ENCODE peak calls at places on chromosomes 5 and 9, in ten cellular contexts. One of them, this sample, is unnamed.

GRCh38 chr5:125331987-125332628 is 585.7 kb upstream of the ZNF608 start:
- DNase-seq in HepG2: no peak
- DNase-seq in upper lobe of right lung: no peak
- DNase-seq in left lung: no peak
- DNase-seq in PC-3: no peak
- DNase-seq in BJ: no peak
- DNase-seq in brain microvascular endothelial cell: no peak
- DNase-seq in lung: no peak
- DNase-seq in psoas muscle: no peak
- DNase-seq in gastrocnemius medialis: no peak
- DNase-seq in this sample: no peak

GRCh38 chr5:52356311-52356918 is 431.3 kb upstream of the ITGA1 start:
- DNase-seq in HepG2: no peak
- DNase-seq in upper lobe of right lung: no peak
- DNase-seq in left lung: no peak
- DNase-seq in PC-3: peak; percentile 33
- DNase-seq in BJ: no peak
- DNase-seq in brain microvascular endothelial cell: no peak
- DNase-seq in lung: no peak
- DNase-seq in psoas muscle: no peak
- DNase-seq in gastrocnemius medialis: no peak
- DNase-seq in this sample: no peak

GRCh38 chr5:122565331-122565730 is 209.5 kb upstream of the SNX2 start:
- DNase-seq in HepG2: no peak
- DNase-seq in upper lobe of right lung: no peak
- DNase-seq in left lung: no peak
- DNase-seq in PC-3: no peak
- DNase-seq in BJ: no peak
- DNase-seq in brain microvascular endothelial cell: no peak
- DNase-seq in lung: no peak
- DNase-seq in psoas muscle: no peak
- DNase-seq in gastrocnemius medialis: no peak
- DNase-seq in this sample: no peak

GRCh38 chr5:39189297-39189955 is 29.9 kb downstream of the FYB1 start:
- DNase-seq in HepG2: no peak
- DNase-seq in upper lobe of right lung: no peak
- DNase-seq in left lung: no peak
- DNase-seq in PC-3: no peak
- DNase-seq in BJ: no peak
- DNase-seq in brain microvascular endothelial cell: no peak
- DNase-seq in lung: no peak
- DNase-seq in psoas muscle: no peak
- DNase-seq in gastrocnemius medialis: no peak
- DNase-seq in this sample: no peak

GRCh38 chr5:98556707-98557106 is 216.8 kb upstream of the RGMB start:
- DNase-seq in HepG2: no peak
- DNase-seq in upper lobe of right lung: no peak
- DNase-seq in left lung: no peak
- DNase-seq in PC-3: peak; percentile 37
- DNase-seq in BJ: no peak
- DNase-seq in brain microvascular endothelial cell: no peak
- DNase-seq in lung: no peak
- DNase-seq in psoas muscle: no peak
- DNase-seq in gastrocnemius medialis: no peak
- DNase-seq in this sample: no peak

GRCh38 chr5:144404021-144404420 is 233.3 kb downstream of the KCTD16 start:
- DNase-seq in HepG2: no peak
- DNase-seq in upper lobe of right lung: no peak
- DNase-seq in left lung: no peak
- DNase-seq in PC-3: no peak
- DNase-seq in BJ: no peak
- DNase-seq in brain microvascular endothelial cell: no peak
- DNase-seq in lung: no peak
- DNase-seq in psoas muscle: no peak
- DNase-seq in gastrocnemius medialis: no peak
- DNase-seq in this sample: no peak

GRCh38 chr5:78779771-78780616 is 131.4 kb upstream of the LHFPL2 start:
- DNase-seq in HepG2: no peak
- DNase-seq in upper lobe of right lung: no peak
- DNase-seq in left lung: no peak
- DNase-seq in PC-3: peak; percentile 90
- DNase-seq in BJ: peak; percentile 70
- DNase-seq in brain microvascular endothelial cell: peak; percentile 66
- DNase-seq in lung: peak; percentile 40
- DNase-seq in psoas muscle: no peak
- DNase-seq in gastrocnemius medialis: no peak
- DNase-seq in this sample: peak; percentile 94

GRCh38 chr9:16825971-16826370 is 44.5 kb downstream of the BNC2 start:
- DNase-seq in HepG2: no peak
- DNase-seq in upper lobe of right lung: no peak
- DNase-seq in left lung: no peak
- DNase-seq in PC-3: peak; percentile 20
- DNase-seq in BJ: peak; percentile 59
- DNase-seq in brain microvascular endothelial cell: peak; percentile 72
- DNase-seq in lung: no peak
- DNase-seq in psoas muscle: no peak
- DNase-seq in gastrocnemius medialis: no peak
- DNase-seq in this sample: peak; percentile 63

GRCh38 chr9:127074561-127075548 is 47.6 kb downstream of the ANGPTL2 start:
- DNase-seq in HepG2: no peak
- DNase-seq in upper lobe of right lung: no peak
- DNase-seq in left lung: no peak
- DNase-seq in PC-3: no peak
- DNase-seq in BJ: no peak
- DNase-seq in brain microvascular endothelial cell: no peak
- DNase-seq in lung: no peak
- DNase-seq in psoas muscle: no peak
- DNase-seq in gastrocnemius medialis: peak; percentile 54
- DNase-seq in this sample: no peak

GRCh38 chr9:127078336-127078735 is 44.1 kb downstream of the ANGPTL2 start:
- DNase-seq in HepG2: no peak
- DNase-seq in upper lobe of right lung: no peak
- DNase-seq in left lung: no peak
- DNase-seq in PC-3: no peak
- DNase-seq in BJ: no peak
- DNase-seq in brain microvascular endothelial cell: no peak
- DNase-seq in lung: no peak
- DNase-seq in psoas muscle: no peak
- DNase-seq in gastrocnemius medialis: no peak
- DNase-seq in this sample: no peak

GRCh38 chr9:127076860-127077657 is 45.4 kb downstream of the ANGPTL2 start:
- DNase-seq in HepG2: no peak
- DNase-seq in upper lobe of right lung: no peak
- DNase-seq in left lung: no peak
- DNase-seq in PC-3: peak; percentile 2
- DNase-seq in BJ: no peak
- DNase-seq in brain microvascular endothelial cell: no peak
- DNase-seq in lung: no peak
- DNase-seq in psoas muscle: no peak
- DNase-seq in gastrocnemius medialis: no peak
- DNase-seq in this sample: no peak

GRCh38 chr9:127077658-127077975 is 44.8 kb downstream of the ANGPTL2 start:
- DNase-seq in HepG2: no peak
- DNase-seq in upper lobe of right lung: no peak
- DNase-seq in left lung: no peak
- DNase-seq in PC-3: no peak
- DNase-seq in BJ: no peak
- DNase-seq in brain microvascular endothelial cell: no peak
- DNase-seq in lung: no peak
- DNase-seq in psoas muscle: no peak
- DNase-seq in gastrocnemius medialis: no peak
- DNase-seq in this sample: no peak

DNA sequence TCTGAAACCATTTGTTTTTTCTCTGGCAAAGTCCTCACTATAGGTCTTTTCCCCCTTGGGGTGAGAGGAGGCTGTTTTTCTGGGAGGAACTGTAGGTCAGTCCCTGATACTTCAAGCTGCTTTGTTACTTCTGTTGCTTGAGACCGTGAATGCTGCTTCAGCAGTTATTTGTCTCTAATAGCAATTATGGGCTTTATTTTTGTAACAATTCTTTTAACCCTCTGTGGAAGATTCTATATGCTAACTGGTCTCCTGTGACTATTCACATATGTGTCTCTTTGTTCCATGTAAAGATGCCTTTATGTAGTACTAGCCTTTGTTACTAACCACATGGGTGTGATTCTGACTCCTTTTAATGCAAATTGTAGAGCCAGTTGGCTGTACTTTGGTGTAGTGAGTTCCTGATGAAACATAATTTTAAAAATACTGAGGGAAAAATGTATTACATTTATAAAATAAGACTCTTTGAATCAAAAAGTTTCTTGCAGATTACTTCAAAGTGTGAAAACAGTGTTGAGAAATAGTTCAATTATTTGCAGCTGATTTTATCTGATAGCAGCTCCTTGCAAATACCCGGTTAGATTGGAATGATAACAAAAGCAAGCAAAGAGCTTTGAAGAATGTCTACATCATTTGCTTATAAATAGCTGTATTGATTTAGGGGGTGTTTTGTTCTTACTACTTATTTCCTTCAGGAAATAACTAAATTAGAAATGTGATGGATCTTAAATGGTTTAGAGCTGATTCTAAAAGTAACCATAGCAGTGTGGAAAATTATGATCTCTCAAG is 46.6 kb downstream of the ANGPTL2 start:
- DNase-seq in HepG2: no peak
- DNase-seq in upper lobe of right lung: no peak
- DNase-seq in left lung: no peak
- DNase-seq in PC-3: no peak
- DNase-seq in BJ: no peak
- DNase-seq in brain microvascular endothelial cell: no peak
- DNase-seq in lung: no peak
- DNase-seq in psoas muscle: no peak
- DNase-seq in gastrocnemius medialis: no peak
- DNase-seq in this sample: no peak
- H3K4me3 ChIP-seq in HepG2: no peak overlapping the region
- H3K4me3 ChIP-seq in upper lobe of right lung: no peak overlapping the region
- H3K4me3 ChIP-seq in left lung: no peak overlapping the region
- H3K4me3 ChIP-seq in PC-3: no peak overlapping the region
- H3K4me3 ChIP-seq in BJ: no peak overlapping the region
- H3K4me3 ChIP-seq in brain microvascular endothelial cell: no peak overlapping the region
- H3K4me3 ChIP-seq in lung: no peak overlapping the region
- H3K4me3 ChIP-seq in psoas muscle: no peak overlapping the region
- H3K4me3 ChIP-seq in gastrocnemius medialis: no peak overlapping the region
- H3K4me3 ChIP-seq in this sample: no peak overlapping the region

GRCh38 chr5:134071850-134072207 is 42.7 kb upstream of the TCF7 start:
- DNase-seq in HepG2: no peak
- DNase-seq in upper lobe of right lung: no peak
- DNase-seq in left lung: no peak
- DNase-seq in PC-3: no peak
- DNase-seq in BJ: no peak
- DNase-seq in brain microvascular endothelial cell: no peak
- DNase-seq in lung: no peak
- DNase-seq in psoas muscle: no peak
- DNase-seq in gastrocnemius medialis: no peak
- DNase-seq in this sample: no peak

GRCh38 chr5:134072471-134073220 is 41.8 kb upstream of the TCF7 start:
- DNase-seq in HepG2: no peak
- DNase-seq in upper lobe of right lung: no peak
- DNase-seq in left lung: no peak
- DNase-seq in PC-3: no peak
- DNase-seq in BJ: no peak
- DNase-seq in brain microvascular endothelial cell: no peak
- DNase-seq in lung: no peak
- DNase-seq in psoas muscle: no peak
- DNase-seq in gastrocnemius medialis: no peak
- DNase-seq in this sample: no peak

GRCh38 chr5:134070979-134071849 is 43.3 kb upstream of the TCF7 start:
- DNase-seq in HepG2: peak; percentile 72
- DNase-seq in upper lobe of right lung: no peak
- DNase-seq in left lung: no peak
- DNase-seq in PC-3: no peak
- DNase-seq in BJ: no peak
- DNase-seq in brain microvascular endothelial cell: no peak
- DNase-seq in lung: no peak
- DNase-seq in psoas muscle: no peak
- DNase-seq in gastrocnemius medialis: no peak
- DNase-seq in this sample: no peak

GRCh38 chr5:134069553-134069952 is 44.9 kb upstream of the TCF7 start:
- DNase-seq in HepG2: no peak
- DNase-seq in upper lobe of right lung: no peak
- DNase-seq in left lung: no peak
- DNase-seq in PC-3: no peak
- DNase-seq in BJ: no peak
- DNase-seq in brain microvascular endothelial cell: no peak
- DNase-seq in lung: no peak
- DNase-seq in psoas muscle: no peak
- DNase-seq in gastrocnemius medialis: no peak
- DNase-seq in this sample: no peak

DNA sequence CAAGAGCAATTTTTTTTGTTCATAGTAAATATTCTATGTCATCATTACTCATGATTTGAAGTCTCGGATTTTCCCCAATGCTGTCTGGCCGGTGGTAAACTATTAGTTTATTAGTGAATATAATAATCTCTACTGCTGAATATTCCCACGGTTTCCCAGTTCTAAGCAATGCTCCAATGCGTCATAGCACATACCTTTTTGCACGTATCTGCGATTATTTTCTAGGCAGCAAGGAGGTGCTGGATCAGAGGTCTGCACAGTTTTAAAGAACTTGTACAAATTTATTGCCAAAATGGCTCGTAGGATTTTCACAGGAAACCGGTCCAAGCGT is 43.9 kb upstream of the TCF7 start:
- DNase-seq in HepG2: no peak
- DNase-seq in upper lobe of right lung: no peak
- DNase-seq in left lung: no peak
- DNase-seq in PC-3: no peak
- DNase-seq in BJ: no peak
- DNase-seq in brain microvascular endothelial cell: peak; percentile 24
- DNase-seq in lung: no peak
- DNase-seq in psoas muscle: no peak
- DNase-seq in gastrocnemius medialis: no peak
- DNase-seq in this sample: no peak
- TF ChIP-seq CTCF in HepG2: no peak
- TF ChIP-seq CTCF in upper lobe of right lung: no peak
- TF ChIP-seq CTCF in left lung: no peak
- TF ChIP-seq CTCF in PC-3: no peak
- TF ChIP-seq CTCF in BJ: peak; percentile 6
- TF ChIP-seq CTCF in brain microvascular endothelial cell: peak; percentile 32
- TF ChIP-seq CTCF in lung: no peak
- TF ChIP-seq CTCF in psoas muscle: no peak
- TF ChIP-seq CTCF in gastrocnemius medialis: no peak
- TF ChIP-seq CTCF in this sample: no peak

DNA sequence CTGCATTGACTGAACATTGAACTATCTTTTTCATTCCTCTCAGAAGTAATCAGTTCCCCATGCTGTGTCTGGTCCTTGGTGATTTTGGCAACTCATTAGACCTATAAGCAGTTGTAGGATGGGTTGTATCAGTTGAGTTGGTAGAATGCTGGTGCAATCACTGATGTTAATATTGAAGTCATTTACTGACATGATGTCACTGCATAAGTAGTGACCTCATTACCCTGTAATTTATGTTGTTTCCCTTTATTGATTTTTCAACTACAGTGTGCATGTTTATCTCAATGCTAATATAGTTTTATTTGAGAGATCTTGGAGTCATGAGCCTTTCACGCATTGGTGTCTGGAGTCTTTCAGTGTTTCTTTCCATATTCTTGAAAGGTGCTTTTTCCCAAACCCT is 275.0 kb downstream of the SPATA31D1 start:
- DNase-seq in HepG2: no peak
- DNase-seq in upper lobe of right lung: no peak
- DNase-seq in left lung: no peak
- DNase-seq in PC-3: no peak
- DNase-seq in BJ: no peak
- DNase-seq in brain microvascular endothelial cell: no peak
- DNase-seq in lung: no peak
- DNase-seq in psoas muscle: no peak
- DNase-seq in gastrocnemius medialis: no peak
- DNase-seq in this sample: no peak
- H3K4me3 ChIP-seq in HepG2: no peak overlapping the region
- H3K4me3 ChIP-seq in upper lobe of right lung: no peak overlapping the region
- H3K4me3 ChIP-seq in left lung: no peak overlapping the region
- H3K4me3 ChIP-seq in PC-3: no peak overlapping the region
- H3K4me3 ChIP-seq in BJ: no peak overlapping the region
- H3K4me3 ChIP-seq in brain microvascular endothelial cell: no peak overlapping the region
- H3K4me3 ChIP-seq in lung: no peak overlapping the region
- H3K4me3 ChIP-seq in psoas muscle: no peak overlapping the region
- H3K4me3 ChIP-seq in gastrocnemius medialis: no peak overlapping the region
- H3K4me3 ChIP-seq in this sample: no peak overlapping the region

DNA sequence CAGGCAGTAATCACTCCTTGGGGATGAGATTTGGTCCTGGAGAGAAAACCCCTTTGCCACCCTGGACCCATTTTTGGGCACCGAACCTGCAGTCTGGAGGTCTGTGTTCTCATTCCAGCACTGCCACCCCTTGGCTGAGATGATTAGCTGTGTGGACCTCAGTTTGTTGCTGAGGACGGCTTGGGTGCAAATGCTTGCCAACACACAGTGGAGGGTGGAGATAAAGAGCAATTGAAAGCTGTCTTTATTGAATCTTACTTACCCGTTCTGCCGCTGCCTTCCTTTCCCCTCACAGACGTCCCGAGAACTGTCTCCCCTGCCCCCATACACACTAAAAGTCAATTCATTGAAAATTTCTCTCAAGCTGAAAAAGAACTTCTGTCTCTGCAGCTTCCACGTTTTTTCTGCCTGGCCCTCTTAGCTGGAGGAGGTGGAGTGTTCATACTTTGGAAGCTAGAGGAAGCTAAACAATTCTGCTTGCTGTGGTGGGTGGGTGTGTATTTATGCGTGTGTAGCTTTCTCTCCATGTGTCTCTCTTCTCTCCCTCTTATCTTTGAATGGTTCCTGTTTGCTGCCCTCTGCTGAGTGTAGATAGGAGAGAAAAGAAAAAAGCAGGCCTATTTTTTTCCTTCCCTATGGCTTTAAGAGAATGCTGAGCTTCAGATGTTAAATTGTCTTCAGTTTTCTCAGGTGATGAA is 6.6 kb downstream of the GALNT10 start:
- DNase-seq in HepG2: peak; percentile 46
- DNase-seq in upper lobe of right lung: no peak
- DNase-seq in left lung: no peak
- DNase-seq in PC-3: no peak
- DNase-seq in BJ: no peak
- DNase-seq in brain microvascular endothelial cell: peak; percentile 58
- DNase-seq in lung: no peak
- DNase-seq in psoas muscle: no peak
- DNase-seq in gastrocnemius medialis: no peak
- DNase-seq in this sample: no peak
- TF ChIP-seq CTCF in HepG2: peak; percentile 45
- TF ChIP-seq CTCF in upper lobe of right lung: peak; percentile 31
- TF ChIP-seq CTCF in left lung: no peak
- TF ChIP-seq CTCF in PC-3: peak; percentile 44
- TF ChIP-seq CTCF in BJ: peak; percentile 51
- TF ChIP-seq CTCF in brain microvascular endothelial cell: peak; percentile 52
- TF ChIP-seq CTCF in lung: no peak
- TF ChIP-seq CTCF in psoas muscle: no peak
- TF ChIP-seq CTCF in gastrocnemius medialis: no peak
- TF ChIP-seq CTCF in this sample: peak; percentile 55

This sample was measured in AG09309.